ENCODE peak calls at places on chromosomes 3 and 15, in five cellular contexts. S is body of pancreas, P is PC-3, X is GM23338, Q is Caco-2. G is an unnamed sample. For H3K36me3, the result is how much of the 10 kb centered on the place peaks cover.

GRCh38 chr3:31534036-31534435 is 1.3 kb downstream of the STT3B start:
- DNase-seq in S (no peak), Q (no peak), P (peak), X (no peak), G (peak)

GRCh38 chr3:40258555-40258954 is 51.0 kb upstream of the EIF1B start:
- DNase-seq in Q (no peak), P (peak), S (no peak), X (peak), G (peak)

GRCh38 chr3:69649713-69650419 is 89.4 kb upstream of the MITF start:
- DNase-seq in X (no peak), P (peak), Q (no peak), S (no peak), G (peak)

GRCh38 chr3:159200176-159200575 is 398.3 kb downstream of the MFSD1 start:
- DNase-seq in S (no peak), X (no peak), P (peak), Q (no peak), G (peak)

GRCh38 chr3:190491533-190492054 is 22.3 kb upstream of the IL1RAP start:
- DNase-seq in X (no peak), S (no peak), P (peak), Q (no peak), G (peak)

GRCh38 chr3:38404286-38404685 is 49.4 kb upstream of the ACVR2B start:
- DNase-seq in S (no peak), P (peak), X (no peak), Q (no peak), G (peak)

GRCh38 chr3:42216820-42217416 is 49.1 kb downstream of the CCK start:
- DNase-seq in X (no peak), Q (no peak), S (no peak), P (no peak), G (peak)

GRCh38 chr3:138890555-138891187 is 55.9 kb upstream of the PIK3CB start:
- DNase-seq in Q (no peak), P (no peak), S (no peak), X (no peak), G (no peak)

GRCh38 chr15:91308209-91308608 is 208.2 kb downstream of the SV2B start:
- DNase-seq in S (no peak), P (no peak), X (no peak), Q (no peak), G (no peak)
- H3K36me3 ChIP-seq in S (under half), P (under half), X (under half), Q (under half), G (under half)

GRCh38 chr3:64002248-64002647 is 21.0 kb downstream of the PSMD6 start:
- DNase-seq in P (no peak), S (no peak), X (no peak), Q (no peak), G (no peak)
- TF ChIP-seq CTCF in P (no peak), S (no peak), X (no peak), Q (no peak), G (no peak)

GRCh38 chr3:124034016-124034808 is 42.3 kb upstream of the ROPN1 start:
- DNase-seq in X (peak), P (peak), S (peak), Q (no peak), G (peak)
- H3K4me3 ChIP-seq in X (peak), P (peak), S (peak), Q (peak), G (peak)

GRCh38 chr3:4776399-4776979 is 202.7 kb upstream of the BHLHE40 start:
- DNase-seq in P (peak), X (no peak), Q (no peak), S (no peak), G (peak)

GRCh38 chr3:4776980-4777581 is 202.2 kb upstream of the BHLHE40 start:
- DNase-seq in P (peak), Q (no peak), S (no peak), X (no peak), G (peak)

GRCh38 chr3:4780545-4780957 is 198.7 kb upstream of the BHLHE40 start:
- DNase-seq in P (no peak), S (no peak), Q (no peak), X (peak), G (no peak)

GRCh38 chr3:4778740-4779139 is 200.5 kb upstream of the BHLHE40 start:
- DNase-seq in X (no peak), S (no peak), P (no peak), Q (no peak), G (no peak)

DNA sequence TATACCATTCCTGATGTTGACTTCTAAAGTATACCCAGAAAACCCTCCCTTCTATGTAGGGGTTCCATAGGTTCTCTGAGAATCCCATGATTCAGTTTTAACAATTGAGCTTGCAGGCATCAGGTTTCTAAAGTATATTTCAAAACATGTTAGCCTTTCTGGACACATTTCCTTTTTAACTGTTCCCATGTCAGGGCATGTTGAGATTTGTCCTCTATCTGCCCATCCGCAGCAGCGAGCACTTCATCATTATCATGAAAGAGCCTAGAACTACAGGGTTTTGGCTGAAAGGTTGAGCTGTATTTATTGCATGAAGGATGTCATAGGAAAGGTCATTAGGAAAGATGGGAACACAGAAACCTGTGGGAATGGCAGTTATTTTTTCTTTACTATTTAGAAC is 201.1 kb upstream of the BHLHE40 start:
- DNase-seq in X (no peak), Q (no peak), S (no peak), P (no peak), G (peak)
- H3K36me3 ChIP-seq in X (under half), Q (under half), S (under half), P (under half), G (under half)

GRCh38 chr15:63122002-63122893 is 587 bp downstream of the LACTB start:
- DNase-seq in S (peak), Q (peak), X (peak), P (peak), G (peak)
- TF ChIP-seq CTCF in S (peak), Q (peak), X (peak), P (peak), G (peak)

GRCh38 chr3:170584585-170585007 is 1.3 kb downstream of the SLC7A14 start:
- DNase-seq in S (peak), X (peak), P (peak), Q (peak), G (peak)
- H3K4me3 ChIP-seq in S (no peak), X (peak), P (no peak), Q (no peak), G (no peak)

GRCh38 chr3:48688737-48689075 is 3.0 kb upstream of the NCKIPSD start:
- DNase-seq in S (no peak), P (no peak), Q (no peak), X (no peak), G (no peak)

GRCh38 chr3:48689384-48689783 is 3.7 kb upstream of the NCKIPSD start:
- DNase-seq in X (no peak), S (no peak), P (no peak), Q (no peak), G (no peak)

GRCh38 chr3:48692551-48692950 is 6.8 kb upstream of the NCKIPSD start:
- DNase-seq in Q (no peak), S (no peak), X (no peak), P (no peak), G (peak)

GRCh38 chr3:48688032-48688736 is 2.5 kb upstream of the NCKIPSD start:
- DNase-seq in P (no peak), Q (no peak), S (no peak), X (no peak), G (no peak)

GRCh38 chr3:48690846-48691458 is 5.2 kb upstream of the NCKIPSD start:
- DNase-seq in Q (no peak), P (no peak), S (no peak), X (no peak), G (no peak)
- H3K36me3 ChIP-seq in Q (under half), P (half or more), S (under half), X (half or more), G (under half)

GRCh38 chr3:178203152-178203551 is 333.1 kb upstream of the KCNMB2 start:
- DNase-seq in X (no peak), S (no peak), P (no peak), Q (no peak), G (no peak)
- TF ChIP-seq CTCF in X (no peak), S (no peak), P (no peak), Q (no peak), G (no peak)

GRCh38 chr3:10023587-10024310 is 2.5 kb upstream of the FANCD2 start:
- DNase-seq in Q (no peak), S (no peak), X (no peak), P (peak), G (peak)
- H3K4me3 ChIP-seq in Q (no peak), S (no peak), X (no peak), P (peak), G (no peak)

G was measured in bronchial epithelial cell.